ENCODE peak calls at places on chromosomes 12 and 14, in seven cellular contexts. V is cardiac muscle cell, U is fibroblast of lung, J is tibial nerve, K is heart left ventricle, B is breast epithelium, S is body of pancreas. Y is an unnamed sample.

GRCh38 chr14:26846388-26846787 is 248.6 kb upstream of the NOVA1 start:
- DNase-seq in V (no peak), U (peak; percentile 59), J (no peak), K (no peak), B (no peak), S (no peak), Y (no peak)

GRCh38 chr14:105067140-105067968 is 2.1 kb upstream of the GPR132 start:
- DNase-seq in V (no peak), U (no peak), J (no peak), K (no peak), B (no peak), S (no peak), Y (no peak)

GRCh38 chr12:24617471-24617870 is 331.4 kb downstream of the BCAT1 start:
- DNase-seq in V (no peak), U (peak; percentile 38), J (no peak), K (no peak), B (no peak), S (no peak), Y (no peak)

GRCh38 chr12:122499991-122500684 is 594 bp downstream of the ZCCHC8 start:
- DNase-seq in V (no peak), U (peak; percentile 80), J (no peak), K (peak; percentile 58), B (peak; percentile 67), S (peak; percentile 68), Y (peak; percentile 56)

GRCh38 chr12:132284618-132285310 is 44.6 kb downstream of the GALNT9 start:
- DNase-seq in V (no peak), U (no peak), J (no peak), K (no peak), B (no peak), S (no peak), Y (no peak)

GRCh38 chr14:96126339-96126770 is 78.3 kb upstream of the BDKRB2 start:
- DNase-seq in V (no peak), U (no peak), J (no peak), K (no peak), B (no peak), S (no peak), Y (no peak)

GRCh38 chr12:6215120-6215807 is 15.1 kb downstream of the CD9 start:
- DNase-seq in V (no peak), U (no peak), J (no peak), K (no peak), B (no peak), S (no peak), Y (no peak)

GRCh38 chr14:90644882-90645281 is 171.3 kb downstream of the TTC7B start:
- DNase-seq in V (no peak), U (peak; percentile 90), J (no peak), K (peak; percentile 74), B (no peak), S (peak; percentile 27), Y (no peak)

GRCh38 chr14:54722791-54723432 is 156.0 kb downstream of the SAMD4A start:
- DNase-seq in V (peak; percentile 55), U (no peak), J (no peak), K (no peak), B (no peak), S (no peak), Y (no peak)

GRCh38 chr12:96371138-96371786 is 29.0 kb downstream of the CDK17 start:
- DNase-seq in V (no peak), U (no peak), J (no peak), K (no peak), B (no peak), S (no peak), Y (no peak)

GRCh38 chr12:67630373-67631088 is 18.0 kb upstream of the DYRK2 start:
- DNase-seq in V (no peak), U (peak; percentile 3), J (no peak), K (peak; percentile 37), B (peak; percentile 40), S (peak; percentile 30), Y (peak; percentile 16)

GRCh38 chr12:6327591-6328041 is 14.3 kb downstream of the TNFRSF1A start:
- DNase-seq in V (no peak), U (no peak), J (no peak), K (no peak), B (no peak), S (no peak), Y (no peak)

GRCh38 chr12:90791445-90791844 is 163.5 kb downstream of the CCER1 start:
- DNase-seq in V (no peak), U (no peak), J (no peak), K (no peak), B (no peak), S (no peak), Y (no peak)

GRCh38 chr14:88424573-88424972 is 39.1 kb downstream of the SPATA7 start:
- DNase-seq in V (no peak), U (no peak), J (no peak), K (no peak), B (no peak), S (no peak), Y (no peak)

GRCh38 chr14:73662439-73663056 is 17.8 kb downstream of the DNAL1 start:
- DNase-seq in V (no peak), U (peak; percentile 94), J (no peak), K (no peak), B (no peak), S (no peak), Y (no peak)

GRCh38 chr12:100324498-100324897 is 32.4 kb upstream of the SLC17A8 start:
- DNase-seq in V (no peak), U (no peak), J (no peak), K (no peak), B (no peak), S (no peak), Y (no peak)

DNA sequence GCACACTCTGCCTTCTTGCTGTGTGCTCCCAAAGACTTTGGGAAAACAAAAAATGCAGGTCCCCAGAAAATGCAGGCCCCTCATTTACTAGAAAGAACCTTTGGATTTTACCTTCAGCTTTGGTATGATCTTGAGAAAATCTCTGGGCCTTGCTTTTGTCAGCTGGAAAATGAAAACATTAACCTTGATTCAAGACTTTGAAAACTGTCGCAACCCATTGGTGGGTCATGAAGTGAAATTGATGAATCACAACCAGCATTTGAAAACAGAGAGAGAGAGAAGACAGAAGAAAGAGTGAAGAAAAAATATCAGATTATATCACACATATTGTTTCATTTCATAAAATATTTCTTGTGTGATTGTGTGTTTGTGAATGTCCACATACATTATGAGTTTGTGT is 322.5 kb downstream of the ZFP36L1 start:
- DNase-seq in V (no peak), U (no peak), J (no peak), K (no peak), B (no peak), S (no peak), Y (no peak)
- H3K4me1 ChIP-seq in V (no peaks in the 10 kb centered on the region), U (peaks cover 9% of the 10 kb centered on the region), J (peaks cover 9% of the 10 kb centered on the region), K (peaks cover 7% of the 10 kb centered on the region), B (peaks cover 7% of the 10 kb centered on the region), S (peaks cover 93% of the 10 kb centered on the region), Y (peaks cover 3% of the 10 kb centered on the region)

DNA sequence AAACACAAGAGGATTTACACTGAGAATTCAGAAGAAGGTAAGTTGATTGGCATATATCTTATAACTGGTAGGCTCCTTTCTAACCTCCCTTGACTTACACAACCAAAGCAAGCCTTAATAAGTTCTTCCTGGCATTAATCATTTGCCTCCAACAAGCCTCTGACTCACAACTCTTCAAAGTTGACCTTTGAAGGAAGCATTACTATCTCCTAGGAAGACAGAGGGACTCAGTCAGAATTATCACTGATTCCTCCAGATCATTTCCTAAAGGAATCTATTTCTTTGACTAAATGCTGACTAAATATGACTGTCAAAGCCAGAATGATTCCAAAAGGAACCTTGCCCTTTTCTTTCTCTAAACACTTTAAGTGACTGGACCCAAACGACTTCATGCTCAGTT is 128.4 kb downstream of the KLHL28 start:
- DNase-seq in V (no peak), U (no peak), J (no peak), K (no peak), B (no peak), S (no peak), Y (no peak)
- H3K4me1 ChIP-seq in V (no peaks in the 10 kb centered on the region), U (no peaks in the 10 kb centered on the region), J (no peaks in the 10 kb centered on the region), K (no peaks in the 10 kb centered on the region), B (no peaks in the 10 kb centered on the region), S (no peaks in the 10 kb centered on the region), Y (no peaks in the 10 kb centered on the region)

GRCh38 chr12:48782457-48783395 is 6.2 kb downstream of the ADCY6 start:
- DNase-seq in V (no peak), U (no peak), J (no peak), K (no peak), B (no peak), S (no peak), Y (no peak)
- H3K4me1 ChIP-seq in V (peaks cover 41% of the 10 kb centered on the region), U (peaks cover 12% of the 10 kb centered on the region), J (peaks cover 45% of the 10 kb centered on the region), K (peaks cover 100% of the 10 kb centered on the region), B (peaks cover 26% of the 10 kb centered on the region), S (peaks cover 22% of the 10 kb centered on the region), Y (peaks cover 32% of the 10 kb centered on the region)

GRCh38 chr12:57477710-57478681 is 1.7 kb downstream of the ARHGAP9 start:
- DNase-seq in V (no peak), U (no peak), J (no peak), K (peak; percentile 31), B (no peak), S (no peak), Y (no peak)

GRCh38 chr12:57476993-57477709 is 2.5 kb downstream of the ARHGAP9 start:
- DNase-seq in V (no peak), U (no peak), J (no peak), K (no peak), B (no peak), S (no peak), Y (no peak)

GRCh38 chr12:57481671-57482070 is 2.0 kb upstream of the ARHGAP9 start:
- DNase-seq in V (no peak), U (no peak), J (no peak), K (no peak), B (no peak), S (no peak), Y (no peak)

GRCh38 chr12:57479043-57479375 is 657 bp downstream of the ARHGAP9 start:
- DNase-seq in V (no peak), U (no peak), J (no peak), K (no peak), B (no peak), S (no peak), Y (no peak)

GRCh38 chr12:57479376-57480115 is at the start of gene ARHGAP9:
- DNase-seq in V (no peak), U (no peak), J (no peak), K (no peak), B (no peak), S (no peak), Y (no peak)
- H3K4me1 ChIP-seq in V (no peaks in the 10 kb centered on the region), U (peaks cover 5% of the 10 kb centered on the region), J (peaks cover 11% of the 10 kb centered on the region), K (peaks cover 20% of the 10 kb centered on the region), B (peaks cover 15% of the 10 kb centered on the region), S (peaks cover 15% of the 10 kb centered on the region), Y (peaks cover 7% of the 10 kb centered on the region)

DNA sequence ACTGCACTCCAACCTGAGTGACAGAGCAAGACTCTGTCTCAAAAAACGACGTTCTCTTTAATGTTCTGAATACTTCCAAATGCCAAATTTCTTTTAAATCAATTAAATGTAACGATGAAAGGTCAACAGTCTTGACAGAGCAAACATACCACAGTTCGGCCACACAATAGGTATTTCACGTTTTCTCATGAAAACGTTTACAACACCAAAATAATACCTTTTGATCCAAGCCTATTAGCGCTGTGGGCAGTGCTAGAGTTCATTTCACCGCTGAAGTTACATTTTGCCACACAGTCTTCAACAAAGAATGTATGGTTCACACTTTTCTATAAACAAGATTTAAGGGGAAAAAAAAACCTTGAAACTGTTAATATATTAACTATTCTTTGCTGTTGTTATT is 122.1 kb downstream of the MED13L start:
- DNase-seq in V (no peak), U (no peak), J (no peak), K (no peak), B (no peak), S (no peak), Y (no peak)
- H3K4me1 ChIP-seq in V (peaks cover 66% of the 10 kb centered on the region), U (peaks cover 3% of the 10 kb centered on the region), J (peaks cover 50% of the 10 kb centered on the region), K (peaks cover 62% of the 10 kb centered on the region), B (no peaks in the 10 kb centered on the region), S (peaks cover 46% of the 10 kb centered on the region), Y (peaks cover 11% of the 10 kb centered on the region)